ENCODE peak calls at places on chromosomes 11 and 22, in four cellular contexts. One of them, this sample, is unnamed.

GRCh38 chr11:121416909-121417567 is 35.1 kb upstream of the SORL1 start:
- DNase-seq in colonic mucosa: peak; percentile 92
- DNase-seq in stomach: peak; percentile 92
- DNase-seq in CD8-positive, alpha-beta memory T cell: peak; percentile 20
- DNase-seq in this sample: no peak

GRCh38 chr11:96109265-96110030 is 185.5 kb upstream of the MTMR2 start:
- DNase-seq in colonic mucosa: no peak
- DNase-seq in stomach: no peak
- DNase-seq in CD8-positive, alpha-beta memory T cell: no peak
- DNase-seq in this sample: no peak

GRCh38 chr22:22684605-22685561 is 40.5 kb downstream of the GGTLC2 start:
- DNase-seq in colonic mucosa: peak; percentile 44
- DNase-seq in stomach: no peak
- DNase-seq in CD8-positive, alpha-beta memory T cell: no peak
- DNase-seq in this sample: peak; percentile 39

GRCh38 chr11:47248664-47249377 is at the start of gene ACP2:
- DNase-seq in colonic mucosa: peak; percentile 92
- DNase-seq in stomach: peak; percentile 93
- DNase-seq in CD8-positive, alpha-beta memory T cell: peak; percentile 75
- DNase-seq in this sample: peak; percentile 93

GRCh38 chr11:57356179-57356757 is 18.1 kb downstream of the P2RX3 start:
- DNase-seq in colonic mucosa: no peak
- DNase-seq in stomach: no peak
- DNase-seq in CD8-positive, alpha-beta memory T cell: no peak
- DNase-seq in this sample: no peak

GRCh38 chr11:76810151-76810853 is 27.1 kb downstream of the TSKU start:
- DNase-seq in colonic mucosa: peak; percentile 75
- DNase-seq in stomach: no peak
- DNase-seq in CD8-positive, alpha-beta memory T cell: no peak
- DNase-seq in this sample: no peak

GRCh38 chr11:119263352-119263940 is 53.5 kb downstream of the MCAM start:
- DNase-seq in colonic mucosa: no peak
- DNase-seq in stomach: no peak
- DNase-seq in CD8-positive, alpha-beta memory T cell: no peak
- DNase-seq in this sample: no peak

GRCh38 chr22:37273126-37273845 is 9.0 kb upstream of the CYTH4 start:
- DNase-seq in colonic mucosa: no peak
- DNase-seq in stomach: no peak
- DNase-seq in CD8-positive, alpha-beta memory T cell: no peak
- DNase-seq in this sample: no peak

GRCh38 chr11:77106321-77106720 is 3.7 kb downstream of the OMP start:
- DNase-seq in colonic mucosa: peak; percentile 64
- DNase-seq in stomach: no peak
- DNase-seq in CD8-positive, alpha-beta memory T cell: no peak
- DNase-seq in this sample: no peak

GRCh38 chr11:12449961-12450715 is 72.8 kb downstream of the PARVA start:
- DNase-seq in colonic mucosa: no peak
- DNase-seq in stomach: no peak
- DNase-seq in CD8-positive, alpha-beta memory T cell: no peak
- DNase-seq in this sample: no peak

GRCh38 chr22:38469306-38469781 is 1.4 kb downstream of the KDELR3 start:
- DNase-seq in colonic mucosa: no peak
- DNase-seq in stomach: no peak
- DNase-seq in CD8-positive, alpha-beta memory T cell: no peak
- DNase-seq in this sample: peak; percentile 25

GRCh38 chr22:38467438-38467903 is 425 bp upstream of the KDELR3 start:
- DNase-seq in colonic mucosa: peak; percentile 58
- DNase-seq in stomach: no peak
- DNase-seq in CD8-positive, alpha-beta memory T cell: no peak
- DNase-seq in this sample: no peak

GRCh38 chr22:38467904-38468760 is at the start of gene KDELR3:
- DNase-seq in colonic mucosa: peak; percentile 72
- DNase-seq in stomach: peak; percentile 72
- DNase-seq in CD8-positive, alpha-beta memory T cell: peak; percentile 25
- DNase-seq in this sample: no peak

GRCh38 chr22:38471237-38471636 is 3.3 kb downstream of the KDELR3 start:
- DNase-seq in colonic mucosa: no peak
- DNase-seq in stomach: no peak
- DNase-seq in CD8-positive, alpha-beta memory T cell: no peak
- DNase-seq in this sample: no peak

DNA sequence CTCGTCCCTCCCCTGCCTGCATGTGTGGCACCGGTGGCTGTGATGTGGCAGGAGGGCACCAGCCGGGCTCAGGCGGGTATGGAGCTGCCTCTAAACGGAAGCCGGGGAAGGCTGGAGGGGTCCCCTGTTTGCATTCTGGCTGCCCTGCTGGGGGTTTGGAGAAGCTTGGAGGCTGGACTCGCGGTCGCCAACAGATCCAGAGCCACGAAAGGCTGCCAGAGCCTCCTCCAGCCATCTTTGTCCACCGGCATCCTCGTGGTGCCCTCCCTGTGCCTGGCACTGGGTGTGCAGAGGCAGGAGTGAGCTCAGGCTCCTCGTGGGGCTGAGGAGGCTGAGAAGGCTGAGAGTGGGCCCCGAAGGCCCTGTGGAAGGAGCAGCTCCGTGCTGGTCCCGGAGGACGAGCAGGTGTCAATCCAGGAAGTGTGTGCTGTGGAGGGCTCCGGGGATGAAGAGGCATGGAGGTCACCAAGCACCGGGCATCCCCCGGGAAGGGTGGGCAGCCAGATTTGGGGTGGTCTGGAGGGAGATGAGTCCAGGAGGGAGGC is 937 bp downstream of the KDELR3 start:
- DNase-seq in colonic mucosa: no peak
- DNase-seq in stomach: no peak
- DNase-seq in CD8-positive, alpha-beta memory T cell: no peak
- DNase-seq in this sample: no peak
- H3K27ac ChIP-seq in colonic mucosa: no peak overlapping the region
- H3K27ac ChIP-seq in stomach: peak overlapping the region; percentile 73
- H3K27ac ChIP-seq in CD8-positive, alpha-beta memory T cell: peak overlapping the region; percentile 67
- H3K27ac ChIP-seq in this sample: no peak overlapping the region

GRCh38 chr11:72890881-72891280 is 76.7 kb downstream of the ATG16L2 start:
- DNase-seq in colonic mucosa: no peak
- DNase-seq in stomach: no peak
- DNase-seq in CD8-positive, alpha-beta memory T cell: no peak
- DNase-seq in this sample: no peak
- H3K27ac ChIP-seq in colonic mucosa: no peak overlapping the region
- H3K27ac ChIP-seq in stomach: no peak overlapping the region
- H3K27ac ChIP-seq in CD8-positive, alpha-beta memory T cell: no peak overlapping the region
- H3K27ac ChIP-seq in this sample: no peak overlapping the region

GRCh38 chr11:73271936-73272679 is at the start of gene P2RY6:
- DNase-seq in colonic mucosa: no peak
- DNase-seq in stomach: peak; percentile 27
- DNase-seq in CD8-positive, alpha-beta memory T cell: no peak
- DNase-seq in this sample: no peak
- H3K27ac ChIP-seq in colonic mucosa: no peak within 1 kb of the TSS
- H3K27ac ChIP-seq in stomach: peak within 1 kb of the TSS; percentile 25
- H3K27ac ChIP-seq in CD8-positive, alpha-beta memory T cell: no peak within 1 kb of the TSS
- H3K27ac ChIP-seq in this sample: no peak within 1 kb of the TSS

DNA sequence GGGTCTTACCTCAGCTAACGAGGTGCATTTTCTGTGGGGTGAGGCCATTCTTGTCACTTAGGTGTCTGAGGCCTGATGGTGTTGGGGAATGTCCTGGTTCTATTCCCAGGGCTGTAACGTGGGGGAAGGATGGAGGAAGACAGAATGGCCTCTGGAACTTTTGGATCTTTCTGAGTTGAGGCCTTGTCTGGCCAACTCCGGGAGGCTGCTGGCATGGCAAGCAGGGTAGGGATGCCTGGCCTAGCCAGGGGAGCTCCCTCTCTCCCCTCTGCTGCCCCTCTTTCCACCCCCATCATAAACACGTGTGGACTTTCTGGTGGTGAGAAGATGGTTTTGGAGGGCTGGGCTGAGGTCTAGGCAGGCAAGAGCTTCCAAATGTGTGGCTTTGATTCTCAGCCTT is 30.7 kb downstream of the ZBTB16 start:
- DNase-seq in colonic mucosa: no peak
- DNase-seq in stomach: no peak
- DNase-seq in CD8-positive, alpha-beta memory T cell: no peak
- DNase-seq in this sample: no peak
- H3K27ac ChIP-seq in colonic mucosa: no peak overlapping the region
- H3K27ac ChIP-seq in stomach: peak overlapping the region; percentile 41
- H3K27ac ChIP-seq in CD8-positive, alpha-beta memory T cell: no peak overlapping the region
- H3K27ac ChIP-seq in this sample: peak overlapping the region; percentile 91

GRCh38 chr11:36500315-36500721 is 9.8 kb downstream of the TRAF6 start:
- DNase-seq in colonic mucosa: peak; percentile 43
- DNase-seq in stomach: no peak
- DNase-seq in CD8-positive, alpha-beta memory T cell: no peak
- DNase-seq in this sample: no peak
- H3K27ac ChIP-seq in colonic mucosa: peak overlapping the region; percentile 45
- H3K27ac ChIP-seq in stomach: peak overlapping the region; percentile 56
- H3K27ac ChIP-seq in CD8-positive, alpha-beta memory T cell: no peak overlapping the region
- H3K27ac ChIP-seq in this sample: peak overlapping the region; percentile 46

DNA sequence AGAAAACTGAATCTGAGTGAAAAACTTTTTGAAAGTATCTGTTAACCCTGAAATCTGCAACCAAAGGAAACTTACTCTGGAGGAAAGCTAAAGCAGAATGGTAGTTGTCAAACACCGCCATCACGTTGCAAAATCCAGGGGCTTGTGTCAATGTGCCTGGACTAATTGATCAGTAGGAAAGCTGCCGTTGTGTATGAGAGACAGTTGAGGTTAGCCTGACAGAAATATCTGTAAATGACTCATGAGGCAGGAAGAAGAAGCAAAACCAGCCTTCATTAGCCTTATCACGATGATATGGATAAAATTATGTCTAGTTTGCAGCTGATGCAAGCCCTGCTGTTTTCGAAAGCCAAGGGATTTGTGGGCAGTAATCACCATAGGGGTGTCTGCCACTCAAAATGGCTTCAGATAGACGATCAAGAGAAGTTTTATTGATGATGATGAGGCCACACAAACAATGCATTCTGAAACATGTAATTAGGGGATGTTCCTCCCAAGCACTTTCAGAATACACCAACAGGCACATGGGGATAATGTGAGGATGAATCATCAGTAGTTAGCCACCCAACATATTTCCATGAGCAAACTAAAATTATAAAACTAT is 8.9 kb downstream of the SCGB1A1 start:
- DNase-seq in colonic mucosa: no peak
- DNase-seq in stomach: no peak
- DNase-seq in CD8-positive, alpha-beta memory T cell: no peak
- DNase-seq in this sample: no peak
- H3K27ac ChIP-seq in colonic mucosa: peak overlapping the region; percentile 36
- H3K27ac ChIP-seq in stomach: peak overlapping the region; percentile 55
- H3K27ac ChIP-seq in CD8-positive, alpha-beta memory T cell: peak overlapping the region; percentile 10
- H3K27ac ChIP-seq in this sample: no peak overlapping the region